ENCODE peak calls at places on chromosomes 1 and 21, in six cellular contexts. One of them, this sample, is unnamed.

GRCh38 chr1:85428471-85429077 is 36.4 kb downstream of the DDAH1 start:
- DNase-seq in uterus: no peak
- DNase-seq in brain microvascular endothelial cell: no peak
- DNase-seq in RWPE2: no peak
- DNase-seq in left lung: no peak
- DNase-seq in cardiac fibroblast: no peak
- DNase-seq in this sample: no peak

GRCh38 chr1:87333692-87334347 is 5.1 kb downstream of the LMO4 start:
- DNase-seq in uterus: no peak
- DNase-seq in brain microvascular endothelial cell: no peak
- DNase-seq in RWPE2: no peak
- DNase-seq in cardiac fibroblast: peak
- DNase-seq in left lung: no peak
- DNase-seq in this sample: no peak

GRCh38 chr1:93578911-93579825 is 102.5 kb downstream of the BCAR3 start:
- DNase-seq in left lung: no peak
- DNase-seq in RWPE2: no peak
- DNase-seq in uterus: no peak
- DNase-seq in brain microvascular endothelial cell: no peak
- DNase-seq in cardiac fibroblast: no peak
- DNase-seq in this sample: no peak

GRCh38 chr21:32307706-32308105 is 9.1 kb downstream of the MRAP start:
- DNase-seq in brain microvascular endothelial cell: peak
- DNase-seq in cardiac fibroblast: peak
- DNase-seq in left lung: no peak
- DNase-seq in uterus: no peak
- DNase-seq in RWPE2: no peak
- DNase-seq in this sample: peak

GRCh38 chr1:148310807-148311206 is 158.7 kb upstream of the NBPF11 start:
- DNase-seq in brain microvascular endothelial cell: no peak
- DNase-seq in uterus: no peak
- DNase-seq in RWPE2: no peak
- DNase-seq in cardiac fibroblast: no peak
- DNase-seq in left lung: no peak
- DNase-seq in this sample: no peak

GRCh38 chr1:48697066-48697707 is 79.5 kb downstream of the BEND5 start:
- DNase-seq in cardiac fibroblast: peak
- DNase-seq in left lung: peak
- DNase-seq in RWPE2: no peak
- DNase-seq in brain microvascular endothelial cell: peak
- DNase-seq in uterus: peak
- DNase-seq in this sample: peak

GRCh38 chr1:40312238-40313205 is 4.6 kb downstream of the COL9A2 start:
- DNase-seq in uterus: no peak
- DNase-seq in RWPE2: no peak
- DNase-seq in brain microvascular endothelial cell: no peak
- DNase-seq in left lung: peak
- DNase-seq in cardiac fibroblast: peak
- DNase-seq in this sample: no peak

GRCh38 chr1:181137217-181137743 is 48.8 kb downstream of the IER5 start:
- DNase-seq in RWPE2: no peak
- DNase-seq in brain microvascular endothelial cell: no peak
- DNase-seq in left lung: no peak
- DNase-seq in cardiac fibroblast: no peak
- DNase-seq in uterus: no peak
- DNase-seq in this sample: no peak

GRCh38 chr1:201685485-201685884 is 143.5 kb upstream of the IPO9 start:
- DNase-seq in cardiac fibroblast: no peak
- DNase-seq in left lung: no peak
- DNase-seq in RWPE2: no peak
- DNase-seq in uterus: no peak
- DNase-seq in brain microvascular endothelial cell: no peak
- DNase-seq in this sample: no peak

GRCh38 chr1:182615468-182616129 is 11.4 kb upstream of the RGS16 start:
- DNase-seq in RWPE2: no peak
- DNase-seq in brain microvascular endothelial cell: no peak
- DNase-seq in uterus: peak
- DNase-seq in cardiac fibroblast: no peak
- DNase-seq in left lung: no peak
- DNase-seq in this sample: peak

GRCh38 chr1:161727343-161727924 is 6.1 kb downstream of the FCRLB start:
- DNase-seq in left lung: no peak
- DNase-seq in cardiac fibroblast: peak
- DNase-seq in RWPE2: no peak
- DNase-seq in brain microvascular endothelial cell: peak
- DNase-seq in uterus: no peak
- DNase-seq in this sample: peak

GRCh38 chr1:215526147-215526845 is 40.8 kb upstream of the KCTD3 start:
- DNase-seq in brain microvascular endothelial cell: no peak
- DNase-seq in RWPE2: no peak
- DNase-seq in left lung: no peak
- DNase-seq in uterus: no peak
- DNase-seq in cardiac fibroblast: peak
- DNase-seq in this sample: peak

GRCh38 chr1:243462929-243463697 is 207.3 kb downstream of the SDCCAG8 start:
- DNase-seq in brain microvascular endothelial cell: no peak
- DNase-seq in cardiac fibroblast: no peak
- DNase-seq in uterus: no peak
- DNase-seq in RWPE2: no peak
- DNase-seq in left lung: no peak
- DNase-seq in this sample: no peak

GRCh38 chr1:222370911-222371717 is 176.8 kb downstream of the HHIPL2 start:
- DNase-seq in uterus: no peak
- DNase-seq in left lung: no peak
- DNase-seq in RWPE2: no peak
- DNase-seq in cardiac fibroblast: peak
- DNase-seq in brain microvascular endothelial cell: peak
- DNase-seq in this sample: peak

GRCh38 chr1:29342351-29342750 is 106.0 kb downstream of the PTPRU start:
- DNase-seq in left lung: no peak
- DNase-seq in cardiac fibroblast: no peak
- DNase-seq in brain microvascular endothelial cell: no peak
- DNase-seq in uterus: no peak
- DNase-seq in RWPE2: no peak
- DNase-seq in this sample: no peak

GRCh38 chr21:45461369-45461750 is 56.4 kb downstream of the COL18A1 start:
- DNase-seq in brain microvascular endothelial cell: no peak
- DNase-seq in uterus: no peak
- DNase-seq in left lung: no peak
- DNase-seq in RWPE2: no peak
- DNase-seq in cardiac fibroblast: no peak
- DNase-seq in this sample: no peak

GRCh38 chr1:28577738-28578536 is 14.1 kb upstream of the RAB42 start:
- DNase-seq in cardiac fibroblast: no peak
- DNase-seq in RWPE2: no peak
- DNase-seq in brain microvascular endothelial cell: no peak
- DNase-seq in uterus: no peak
- DNase-seq in left lung: no peak
- DNase-seq in this sample: no peak

GRCh38 chr1:16041200-16041599 is 2.4 kb upstream of the CLCNKB start:
- DNase-seq in cardiac fibroblast: no peak
- DNase-seq in uterus: no peak
- DNase-seq in left lung: peak
- DNase-seq in brain microvascular endothelial cell: no peak
- DNase-seq in RWPE2: no peak
- DNase-seq in this sample: no peak

GRCh38 chr1:16038620-16038912 is 5.0 kb upstream of the CLCNKB start:
- DNase-seq in brain microvascular endothelial cell: no peak
- DNase-seq in uterus: no peak
- DNase-seq in left lung: no peak
- DNase-seq in RWPE2: no peak
- DNase-seq in cardiac fibroblast: no peak
- DNase-seq in this sample: no peak

GRCh38 chr1:16043521-16043920 is at the start of gene CLCNKB:
- DNase-seq in brain microvascular endothelial cell: no peak
- DNase-seq in left lung: peak
- DNase-seq in cardiac fibroblast: no peak
- DNase-seq in RWPE2: no peak
- DNase-seq in uterus: no peak
- DNase-seq in this sample: no peak

GRCh38 chr1:16043950-16044349 is 368 bp downstream of the CLCNKB start:
- DNase-seq in uterus: no peak
- DNase-seq in brain microvascular endothelial cell: no peak
- DNase-seq in cardiac fibroblast: no peak
- DNase-seq in left lung: peak
- DNase-seq in RWPE2: no peak
- DNase-seq in this sample: no peak

DNA sequence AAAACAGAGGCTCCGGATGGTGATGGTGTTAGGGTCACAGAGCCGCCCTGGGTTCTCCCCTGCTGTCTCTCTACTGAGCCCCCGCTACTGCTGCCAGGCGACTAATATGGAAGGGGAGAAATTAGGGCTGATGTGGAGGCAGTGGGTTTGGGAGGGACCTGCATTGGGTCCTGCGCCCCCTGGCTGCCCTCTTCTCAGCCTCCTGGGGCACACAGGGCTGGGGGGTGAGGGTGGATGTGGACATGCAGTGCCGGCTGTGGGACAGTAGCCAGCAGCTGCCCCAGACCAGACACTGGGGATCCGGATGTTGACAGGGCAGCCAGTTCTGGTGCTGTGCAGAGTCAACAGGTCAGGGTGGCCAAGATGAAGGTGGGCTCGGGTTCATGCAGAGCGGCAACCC is 1.5 kb upstream of the CLCNKB start:
- DNase-seq in brain microvascular endothelial cell: no peak
- DNase-seq in left lung: no peak
- DNase-seq in RWPE2: no peak
- DNase-seq in cardiac fibroblast: no peak
- DNase-seq in uterus: no peak
- DNase-seq in this sample: no peak
- TF ChIP-seq CTCF in brain microvascular endothelial cell: no peak
- TF ChIP-seq CTCF in left lung: no peak
- TF ChIP-seq CTCF in RWPE2: no peak
- TF ChIP-seq CTCF in cardiac fibroblast: no peak
- TF ChIP-seq CTCF in uterus: no peak
- TF ChIP-seq CTCF in this sample: peak

GRCh38 chr1:110100335-110100734 is 11.9 kb upstream of the UBL4B start:
- DNase-seq in cardiac fibroblast: no peak
- DNase-seq in left lung: no peak
- DNase-seq in brain microvascular endothelial cell: no peak
- DNase-seq in RWPE2: no peak
- DNase-seq in uterus: no peak
- DNase-seq in this sample: no peak

GRCh38 chr1:110097507-110098221 is 14.6 kb upstream of the UBL4B start:
- DNase-seq in brain microvascular endothelial cell: no peak
- DNase-seq in left lung: no peak
- DNase-seq in uterus: no peak
- DNase-seq in cardiac fibroblast: no peak
- DNase-seq in RWPE2: no peak
- DNase-seq in this sample: no peak

GRCh38 chr1:110098222-110099026 is 13.8 kb upstream of the UBL4B start:
- DNase-seq in cardiac fibroblast: no peak
- DNase-seq in brain microvascular endothelial cell: no peak
- DNase-seq in RWPE2: no peak
- DNase-seq in uterus: no peak
- DNase-seq in left lung: no peak
- DNase-seq in this sample: no peak

GRCh38 chr1:110106013-110106941 is 6.0 kb upstream of the UBL4B start:
- DNase-seq in left lung: no peak
- DNase-seq in RWPE2: no peak
- DNase-seq in cardiac fibroblast: peak
- DNase-seq in brain microvascular endothelial cell: peak
- DNase-seq in uterus: peak
- DNase-seq in this sample: peak

DNA sequence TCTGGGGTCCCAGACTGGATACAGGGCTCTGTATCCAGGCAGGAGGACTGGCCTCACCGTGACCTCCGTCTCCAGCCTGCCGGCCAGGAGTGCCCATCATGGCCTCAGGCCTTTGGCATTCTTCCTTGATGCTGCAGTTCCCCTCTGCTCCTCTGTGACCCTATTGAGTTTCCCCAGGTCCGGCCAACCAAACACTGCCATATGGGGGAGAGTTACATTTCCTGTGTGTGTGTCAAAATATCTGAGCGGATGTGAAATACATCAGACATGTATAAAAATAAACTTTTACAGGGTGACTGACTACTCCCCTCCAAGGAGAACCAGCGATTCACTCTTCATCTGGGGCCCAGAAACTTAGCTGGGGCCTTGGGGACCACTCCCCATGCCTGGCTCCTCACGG is 10.2 kb upstream of the UBL4B start:
- DNase-seq in RWPE2: no peak
- DNase-seq in brain microvascular endothelial cell: no peak
- DNase-seq in left lung: no peak
- DNase-seq in cardiac fibroblast: peak
- DNase-seq in uterus: no peak
- DNase-seq in this sample: no peak
- H3K4me3 ChIP-seq in RWPE2: no peak
- H3K4me3 ChIP-seq in brain microvascular endothelial cell: no peak
- H3K4me3 ChIP-seq in left lung: no peak
- H3K4me3 ChIP-seq in cardiac fibroblast: no peak
- H3K4me3 ChIP-seq in uterus: no peak
- H3K4me3 ChIP-seq in this sample: no peak

GRCh38 chr1:247287460-247287859 is 31.6 kb downstream of the VN1R5 start:
- DNase-seq in left lung: no peak
- DNase-seq in uterus: no peak
- DNase-seq in brain microvascular endothelial cell: no peak
- DNase-seq in cardiac fibroblast: no peak
- DNase-seq in RWPE2: no peak
- DNase-seq in this sample: no peak
- TF ChIP-seq CTCF in left lung: no peak
- TF ChIP-seq CTCF in uterus: no peak
- TF ChIP-seq CTCF in brain microvascular endothelial cell: peak
- TF ChIP-seq CTCF in cardiac fibroblast: peak
- TF ChIP-seq CTCF in RWPE2: no peak
- TF ChIP-seq CTCF in this sample: no peak

GRCh38 chr1:160522136-160522535 is 919 bp downstream of the SLAMF6 start:
- DNase-seq in left lung: no peak
- DNase-seq in RWPE2: no peak
- DNase-seq in uterus: no peak
- DNase-seq in cardiac fibroblast: no peak
- DNase-seq in brain microvascular endothelial cell: no peak
- DNase-seq in this sample: no peak

GRCh38 chr1:160521554-160521953 is 1.5 kb downstream of the SLAMF6 start:
- DNase-seq in brain microvascular endothelial cell: no peak
- DNase-seq in RWPE2: no peak
- DNase-seq in uterus: no peak
- DNase-seq in cardiac fibroblast: no peak
- DNase-seq in left lung: no peak
- DNase-seq in this sample: no peak

GRCh38 chr1:160520999-160521398 is 2.1 kb downstream of the SLAMF6 start:
- DNase-seq in RWPE2: no peak
- DNase-seq in cardiac fibroblast: no peak
- DNase-seq in left lung: no peak
- DNase-seq in uterus: no peak
- DNase-seq in brain microvascular endothelial cell: no peak
- DNase-seq in this sample: no peak

GRCh38 chr1:160519542-160520435 is 3.3 kb downstream of the SLAMF6 start:
- DNase-seq in brain microvascular endothelial cell: no peak
- DNase-seq in RWPE2: no peak
- DNase-seq in cardiac fibroblast: no peak
- DNase-seq in left lung: no peak
- DNase-seq in uterus: no peak
- DNase-seq in this sample: no peak

GRCh38 chr1:160520582-160520981 is 2.5 kb downstream of the SLAMF6 start:
- DNase-seq in uterus: no peak
- DNase-seq in cardiac fibroblast: no peak
- DNase-seq in RWPE2: no peak
- DNase-seq in left lung: no peak
- DNase-seq in brain microvascular endothelial cell: no peak
- DNase-seq in this sample: no peak
- H3K4me3 ChIP-seq in uterus: no peak
- H3K4me3 ChIP-seq in cardiac fibroblast: no peak
- H3K4me3 ChIP-seq in RWPE2: no peak
- H3K4me3 ChIP-seq in left lung: peak
- H3K4me3 ChIP-seq in brain microvascular endothelial cell: no peak
- H3K4me3 ChIP-seq in this sample: no peak